ENCODE peak calls at places on chromosomes 3 and 15, in seven cellular contexts. G, O, V, X, B, C and W are unnamed samples.

GRCh38 chr3:142947352-142947751 is 16.1 kb downstream of the PAQR9 start:
- DNase-seq in O (no peak), C (no peak), G (peak; percentile 47), B (no peak), V (no peak), X (no peak), W (no peak)

GRCh38 chr3:20668411-20668810 is 482.4 kb upstream of the SGO1 start:
- DNase-seq in O (no peak), B (peak; percentile 45), X (no peak), V (no peak), C (no peak), G (no peak), W (no peak)

GRCh38 chr3:46442591-46443530 is 21.8 kb downstream of the LTF start:
- DNase-seq in B (no peak), C (peak; percentile 16), O (peak; percentile 59), V (no peak), G (no peak), X (no peak), W (no peak)

GRCh38 chr15:63258658-63259057 is 18.7 kb upstream of the APH1B start:
- DNase-seq in C (no peak), O (no peak), G (no peak), V (no peak), X (no peak), B (no peak), W (no peak)

GRCh38 chr3:48125026-48125704 is 63.1 kb downstream of the CDC25A start:
- DNase-seq in O (no peak), G (no peak), X (peak; percentile 28), V (no peak), B (no peak), C (no peak), W (no peak)

GRCh38 chr3:175258763-175259162 is 399.6 kb downstream of the NAALADL2 start:
- DNase-seq in G (no peak), B (no peak), C (no peak), X (no peak), O (no peak), V (no peak), W (no peak)

GRCh38 chr3:150049317-150049716 is 78.6 kb upstream of the PFN2 start:
- DNase-seq in O (no peak), X (no peak), B (no peak), C (no peak), V (no peak), G (no peak), W (no peak)

GRCh38 chr3:129966876-129967275 is 7.6 kb upstream of the TRH start:
- DNase-seq in X (no peak), C (no peak), G (no peak), O (no peak), B (no peak), V (no peak), W (no peak)

GRCh38 chr3:195895078-195895899 is 13.1 kb downstream of the TNK2 start:
- DNase-seq in X (no peak), V (peak; percentile 61), G (peak; percentile 80), C (no peak), B (peak; percentile 50), O (peak; percentile 54), W (no peak)

GRCh38 chr3:32996755-32997091 is 45.3 kb downstream of the CCR4 start:
- DNase-seq in C (no peak), G (no peak), B (no peak), X (no peak), V (no peak), O (no peak), W (no peak)

GRCh38 chr15:86489992-86490391 is 410.3 kb downstream of the AGBL1 start:
- DNase-seq in O (no peak), X (no peak), B (no peak), V (no peak), C (no peak), G (no peak), W (no peak)

GRCh38 chr3:138072816-138073215 is 42.6 kb downstream of the DZIP1L start:
- DNase-seq in B (no peak), O (no peak), V (no peak), X (no peak), G (no peak), C (no peak), W (no peak)

GRCh38 chr15:72155021-72155621 is 36.9 kb downstream of the SENP8 start:
- DNase-seq in V (peak; percentile 74), G (peak; percentile 78), C (peak; percentile 19), X (no peak), B (peak; percentile 62), O (peak; percentile 89), W (no peak)

GRCh38 chr3:19934098-19934566 is at the start of gene EFHB:
- DNase-seq in B (no peak), X (no peak), O (peak; percentile 83), V (no peak), G (no peak), C (no peak), W (no peak)

GRCh38 chr15:94610069-94610863 is 378.9 kb downstream of the MCTP2 start:
- DNase-seq in G (no peak), B (peak; percentile 38), C (no peak), X (no peak), O (no peak), V (no peak), W (no peak)

GRCh38 chr3:76965122-76965725 is 74.7 kb upstream of the ROBO2 start:
- DNase-seq in G (no peak), V (peak; percentile 73), C (no peak), B (no peak), O (no peak), X (no peak), W (peak; percentile 3)

GRCh38 chr15:98231696-98232440 is 271.4 kb downstream of the ARRDC4 start:
- DNase-seq in X (no peak), C (no peak), V (no peak), O (no peak), G (no peak), B (no peak), W (peak; percentile 13)

GRCh38 chr15:64191971-64192830 is 29.4 kb upstream of the PPIB start:
- DNase-seq in O (no peak), G (no peak), V (no peak), B (no peak), X (no peak), C (no peak), W (no peak)

GRCh38 chr3:4508048-4508981 is 15.2 kb downstream of the ITPR1 start:
- DNase-seq in O (no peak), V (no peak), C (no peak), X (no peak), B (no peak), G (no peak), W (no peak)

GRCh38 chr15:77782691-77783090 is 150.0 kb upstream of the LINGO1 start:
- DNase-seq in O (no peak), X (no peak), G (no peak), V (no peak), C (no peak), B (no peak), W (no peak)

GRCh38 chr3:77889616-77890015 is 849.7 kb downstream of the ROBO2 start:
- DNase-seq in B (no peak), O (no peak), C (no peak), G (no peak), V (no peak), X (no peak), W (no peak)

GRCh38 chr3:77513541-77513940 is 473.6 kb downstream of the ROBO2 start:
- DNase-seq in O (no peak), G (no peak), B (no peak), V (no peak), X (no peak), C (no peak), W (peak; percentile 10)

GRCh38 chr15:55060831-55061230 is 135.9 kb downstream of the RSL24D1 start:
- DNase-seq in X (no peak), G (no peak), V (no peak), C (no peak), B (no peak), O (no peak), W (no peak)

GRCh38 chr15:92907880-92908279 is 7.8 kb downstream of the CHD2 start:
- DNase-seq in X (peak; percentile 77), V (no peak), G (no peak), C (no peak), O (no peak), B (peak; percentile 86), W (peak; percentile 49)
- H3K4me3 ChIP-seq in X (peak overlapping the region; percentile 25), V (no peak overlapping the region), G (peak overlapping the region; percentile 68), C (peak overlapping the region; percentile 6), O (no peak overlapping the region), B (no peak overlapping the region), W (peak overlapping the region; percentile 5)

DNA sequence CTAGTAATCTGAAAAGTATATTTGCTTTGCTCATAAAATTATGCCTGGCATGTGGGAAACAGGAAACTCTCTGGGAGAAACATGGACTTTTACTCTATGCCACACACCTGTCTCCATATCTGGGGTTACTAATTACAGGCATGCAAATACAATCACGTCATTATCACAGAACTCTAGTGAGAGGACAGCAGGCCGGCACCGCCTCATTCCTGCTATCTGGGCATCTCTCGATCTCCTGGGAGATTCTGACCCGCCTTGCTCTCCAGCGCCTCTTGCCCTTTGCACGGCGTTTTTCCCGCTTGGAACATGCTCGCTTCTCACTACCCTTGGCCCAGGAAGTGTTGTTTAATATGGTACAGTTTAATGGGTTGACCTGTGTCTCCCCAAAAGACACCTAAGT is 45.4 kb upstream of the PARL start:
- DNase-seq in X (no peak), B (no peak), O (peak; percentile 76), V (no peak), G (no peak), C (no peak), W (no peak)
- H3K4me3 ChIP-seq in X (no peak overlapping the region), B (no peak overlapping the region), O (no peak overlapping the region), V (no peak overlapping the region), G (no peak overlapping the region), C (no peak overlapping the region), W (no peak overlapping the region)

DNA sequence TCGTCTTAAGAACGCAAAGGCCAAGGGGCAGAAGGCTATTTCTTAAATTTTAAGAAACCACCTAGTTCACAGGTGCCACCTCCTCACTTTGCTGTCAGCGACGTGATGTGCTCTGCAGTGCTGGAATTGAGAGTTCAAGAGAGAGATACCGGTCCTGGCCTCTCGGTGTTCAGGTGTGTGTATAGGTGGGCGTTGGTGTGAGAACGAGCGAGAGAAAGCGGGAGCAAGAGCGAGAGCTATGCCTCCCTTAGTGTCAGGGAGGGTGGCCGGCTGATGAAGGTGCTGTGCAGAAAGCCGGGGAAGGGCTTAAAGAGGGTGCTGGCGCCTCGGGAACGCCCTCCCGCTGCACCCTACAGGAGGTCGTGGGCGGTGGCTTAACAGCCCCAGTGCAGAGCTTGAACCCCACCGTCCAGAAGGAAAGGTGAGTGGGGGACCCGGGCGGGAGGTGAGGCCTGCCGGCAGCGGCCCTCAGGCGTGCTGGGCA is 247.1 kb upstream of the TOPAZ1 start:
- DNase-seq in G (no peak), B (no peak), V (no peak), X (no peak), O (no peak), C (no peak), W (no peak)
- H3K4me3 ChIP-seq in G (peak overlapping the region; percentile 33), B (no peak overlapping the region), V (no peak overlapping the region), X (peak overlapping the region; percentile 89), O (no peak overlapping the region), C (peak overlapping the region; percentile 35), W (peak overlapping the region; percentile 80)

DNA sequence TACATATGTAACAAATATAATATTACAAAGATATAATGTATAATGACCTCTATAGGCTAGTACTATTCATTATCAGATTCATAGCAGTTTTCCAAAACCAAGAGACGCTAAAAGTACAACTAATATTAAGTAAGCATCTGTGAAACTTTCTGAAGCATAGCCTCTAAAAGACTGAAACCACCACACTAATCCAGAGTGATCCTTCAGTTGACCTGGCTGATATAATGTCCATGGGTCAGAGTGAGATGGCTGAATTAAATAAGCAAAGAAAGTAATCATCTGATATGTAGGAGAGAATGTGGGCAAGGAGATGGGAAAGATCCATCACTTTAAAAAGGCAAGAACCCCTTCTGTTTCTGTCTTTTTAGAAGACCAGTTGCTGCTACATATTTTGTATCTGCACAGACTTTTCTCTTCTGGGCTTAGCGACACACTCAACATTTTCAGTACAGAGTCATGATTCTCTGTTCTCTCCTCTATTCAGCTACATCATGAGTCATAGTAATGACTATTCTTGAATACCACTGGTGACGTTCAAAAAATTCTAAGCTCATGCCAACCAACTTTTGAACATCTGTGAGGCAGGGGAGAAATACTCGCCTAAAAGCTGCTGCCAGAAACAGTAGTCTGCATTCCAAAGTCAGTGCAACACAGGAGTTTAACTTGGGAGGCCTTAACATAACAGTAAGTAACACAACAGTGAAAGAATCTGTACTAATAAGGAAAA is 149.6 kb downstream of the MAGI1 start:
- DNase-seq in X (peak; percentile 93), O (no peak), G (no peak), V (no peak), C (peak; percentile 87), B (peak; percentile 56), W (peak; percentile 92)
- H3K4me3 ChIP-seq in X (no peak overlapping the region), O (no peak overlapping the region), G (no peak overlapping the region), V (no peak overlapping the region), C (no peak overlapping the region), B (no peak overlapping the region), W (no peak overlapping the region)